ENCODE peak calls at places on chromosomes 13 and 19, in five cellular contexts. T, C, M, S and U are unnamed samples.

GRCh38 chr13:19910336-19911072 is 47.1 kb upstream of the ZMYM5 start:
- DNase-seq in M (no peak), T (no peak), S (no peak), C (peak), U (peak)

GRCh38 chr13:114167445-114167844 is 11.6 kb upstream of the CFAP97D2 start:
- DNase-seq in C (no peak), M (no peak), S (no peak), T (no peak), U (no peak)

GRCh38 chr19:35856546-35857149 is at the start of gene KIRREL2:
- DNase-seq in S (peak), T (peak), C (peak), M (no peak), U (no peak)

GRCh38 chr19:52992109-52993004 is 21.4 kb upstream of the ERVV-1 start:
- DNase-seq in M (no peak), T (peak), S (peak), C (no peak), U (no peak)

GRCh38 chr13:59677966-59678814 is 485.5 kb downstream of the DIAPH3 start:
- DNase-seq in M (no peak), T (no peak), C (no peak), S (no peak), U (peak)

GRCh38 chr13:105918842-105919741 is 616.4 kb downstream of the EFNB2 start:
- DNase-seq in M (no peak), C (peak), T (no peak), S (peak), U (peak)

GRCh38 chr13:42747399-42747873 is 33.9 kb upstream of the FAM216B start:
- DNase-seq in M (no peak), T (no peak), S (no peak), C (peak), U (peak)

GRCh38 chr19:18379803-18380747 is 5.9 kb upstream of the GDF15 start:
- DNase-seq in S (peak), T (no peak), C (peak), M (peak), U (peak)

GRCh38 chr19:2333027-2333806 is 4.7 kb downstream of the SPPL2B start:
- DNase-seq in S (no peak), C (no peak), M (no peak), T (no peak), U (no peak)

GRCh38 chr13:83450586-83450985 is 431.7 kb downstream of the SLITRK1 start:
- DNase-seq in T (no peak), C (no peak), M (no peak), S (no peak), U (no peak)

GRCh38 chr19:19064811-19065745 is 1.3 kb downstream of the SLC25A42 start:
- DNase-seq in S (peak), C (peak), T (no peak), M (peak), U (no peak)

GRCh38 chr13:26045123-26045522 is 6.7 kb downstream of the SHISA2 start:
- DNase-seq in S (no peak), C (no peak), M (no peak), T (no peak), U (no peak)

GRCh38 chr13:112193463-112194166 is 126.7 kb downstream of the SOX1 start:
- DNase-seq in C (no peak), S (no peak), T (no peak), M (no peak), U (no peak)

GRCh38 chr19:1977116-1977515 is 36.1 kb downstream of the CSNK1G2 start:
- DNase-seq in M (no peak), S (no peak), T (no peak), C (no peak), U (no peak)

GRCh38 chr13:61111529-61111928 is 304.1 kb downstream of the PCDH20 start:
- DNase-seq in T (no peak), S (no peak), M (no peak), C (no peak), U (no peak)

GRCh38 chr13:23608704-23609413 is 38.6 kb downstream of the TNFRSF19 start:
- DNase-seq in M (no peak), T (no peak), S (no peak), C (peak), U (peak)

GRCh38 chr13:38566023-38566422 is 120.9 kb upstream of the FREM2 start:
- DNase-seq in S (no peak), M (no peak), T (no peak), C (no peak), U (no peak)

GRCh38 chr13:21014139-21014665 is 47.2 kb downstream of the LATS2 start:
- DNase-seq in S (no peak), T (no peak), C (no peak), M (no peak), U (no peak)

GRCh38 chr13:98697833-98698232 is 54.6 kb downstream of the SLC15A1 start:
- DNase-seq in S (no peak), T (no peak), C (no peak), M (no peak), U (no peak)

GRCh38 chr13:74774252-74774651 is 640.0 kb upstream of the KLF12 start:
- DNase-seq in S (no peak), T (no peak), M (no peak), C (no peak), U (no peak)

GRCh38 chr13:111610077-111610476 is 289.6 kb downstream of the TEX29 start:
- DNase-seq in T (no peak), C (no peak), S (no peak), M (no peak), U (no peak)

GRCh38 chr13:35953537-35954206 is 177.5 kb downstream of the DCLK1 start:
- DNase-seq in M (peak), T (peak), C (peak), S (peak), U (peak)

GRCh38 chr19:3516675-3517207 is 10.6 kb downstream of the FZR1 start:
- DNase-seq in S (no peak), T (no peak), M (peak), C (peak), U (no peak)

GRCh38 chr13:37270206-37271001 is 164.9 kb upstream of the CSNK1A1L start:
- DNase-seq in S (no peak), C (no peak), T (no peak), M (no peak), U (no peak)

GRCh38 chr13:30119476-30119875 is 187.9 kb downstream of the KATNAL1 start:
- DNase-seq in M (no peak), S (no peak), C (no peak), T (no peak), U (peak)

DNA sequence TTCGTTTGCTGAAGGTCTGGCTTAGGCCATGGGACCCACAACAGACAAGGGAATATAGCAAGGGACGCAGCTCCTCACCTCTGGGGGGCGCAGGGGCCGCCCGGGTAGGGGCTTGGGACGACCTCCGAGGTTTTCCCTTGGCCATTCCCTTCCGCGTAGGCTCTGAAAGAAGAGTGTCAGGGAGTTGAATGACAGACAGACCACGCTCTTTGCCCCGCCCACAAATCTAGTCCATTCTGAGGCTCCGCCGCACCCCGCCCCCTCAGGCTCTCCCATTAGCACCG is 11.4 kb upstream of the ZNF414 start:
- DNase-seq in T (no peak), M (no peak), C (no peak), S (no peak), U (no peak)
- TF ChIP-seq CTCF in T (peak), M (no peak), C (no peak), S (peak), U (peak)

GRCh38 chr19:45468803-45469131 is 971 bp downstream of the FOSB start:
- DNase-seq in S (no peak), T (no peak), C (no peak), M (peak), U (no peak)

GRCh38 chr19:45470147-45471081 is 2.6 kb downstream of the FOSB start:
- DNase-seq in T (no peak), C (peak), M (no peak), S (no peak), U (peak)

GRCh38 chr19:45468159-45468651 is 409 bp downstream of the FOSB start:
- DNase-seq in M (no peak), C (peak), T (peak), S (peak), U (no peak)

GRCh38 chr19:45469835-45470146 is 2.0 kb downstream of the FOSB start:
- DNase-seq in S (no peak), C (no peak), T (no peak), M (peak), U (no peak)

DNA sequence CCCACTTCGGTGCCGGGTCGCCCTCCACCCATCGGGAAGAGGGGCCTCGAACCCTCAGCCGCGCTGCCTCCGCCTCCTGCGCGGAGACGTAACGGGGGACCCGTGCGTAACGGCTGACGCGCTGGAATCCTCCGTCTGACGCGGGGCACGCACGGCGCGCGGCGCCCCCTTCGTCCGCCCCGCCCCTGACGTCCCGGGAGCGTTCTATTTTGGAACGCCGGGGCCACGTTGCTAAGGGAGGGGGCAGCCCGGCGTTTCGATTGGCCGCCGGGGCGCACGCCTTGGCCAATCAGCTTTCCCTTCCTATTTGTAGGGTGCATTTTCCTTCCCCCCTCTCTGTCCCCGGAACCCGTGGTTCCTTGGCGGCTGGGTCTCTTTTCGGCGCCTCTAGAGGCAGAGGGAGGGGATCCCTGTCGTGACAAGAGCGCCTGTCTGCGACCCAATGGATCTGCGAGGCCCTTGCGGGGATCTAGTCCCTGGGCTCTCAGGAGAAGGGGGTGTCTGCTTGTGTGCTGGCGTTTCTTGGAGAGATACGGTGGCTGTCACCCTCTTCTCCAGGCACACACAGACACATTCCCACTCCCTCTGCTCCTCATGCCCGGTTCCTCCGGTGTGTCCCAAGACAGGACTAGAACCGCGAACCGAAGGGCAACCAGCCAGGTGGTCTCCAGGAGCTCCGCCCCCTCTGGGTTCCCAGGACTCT is 1.5 kb downstream of the FOSB start:
- DNase-seq in M (peak), T (peak), C (peak), S (peak), U (peak)
- TF ChIP-seq CTCF in M (no peak), T (no peak), C (no peak), S (no peak), U (peak)

DNA sequence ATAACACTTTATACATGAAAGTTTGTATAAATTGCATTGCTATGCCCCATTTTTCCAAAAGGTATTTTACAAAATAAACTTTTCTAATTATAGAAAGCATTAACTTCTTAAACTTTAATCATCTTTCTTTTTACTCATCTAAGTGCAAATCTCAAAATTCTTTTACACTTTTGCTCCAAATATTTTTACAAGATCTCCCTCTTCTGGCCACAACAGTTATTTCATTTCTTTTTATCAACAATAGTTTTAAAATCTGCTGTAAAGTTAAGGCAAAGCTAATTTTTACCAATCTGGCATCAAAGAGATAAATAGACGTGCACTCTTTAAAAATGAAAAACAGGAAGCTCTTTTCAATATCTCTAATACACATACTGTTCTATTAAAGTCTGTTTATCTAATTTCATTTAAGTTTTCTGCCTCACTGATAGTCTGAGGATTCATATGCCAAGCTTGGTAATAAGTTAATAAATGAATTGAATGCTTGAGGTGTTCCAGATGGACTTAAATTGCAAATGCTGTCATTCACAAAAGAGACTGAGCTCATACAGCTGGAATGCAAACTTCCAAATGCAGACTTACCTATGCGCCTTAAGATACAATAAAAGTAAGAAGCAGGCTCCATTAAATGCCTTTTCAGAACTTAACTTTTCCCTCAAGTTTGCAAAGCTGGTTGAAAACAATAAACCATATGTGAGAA is 583.0 kb upstream of the ATXN8OS start:
- DNase-seq in T (no peak), C (no peak), M (no peak), S (no peak), U (no peak)
- TF ChIP-seq CTCF in T (peak), C (no peak), M (no peak), S (peak), U (peak)

DNA sequence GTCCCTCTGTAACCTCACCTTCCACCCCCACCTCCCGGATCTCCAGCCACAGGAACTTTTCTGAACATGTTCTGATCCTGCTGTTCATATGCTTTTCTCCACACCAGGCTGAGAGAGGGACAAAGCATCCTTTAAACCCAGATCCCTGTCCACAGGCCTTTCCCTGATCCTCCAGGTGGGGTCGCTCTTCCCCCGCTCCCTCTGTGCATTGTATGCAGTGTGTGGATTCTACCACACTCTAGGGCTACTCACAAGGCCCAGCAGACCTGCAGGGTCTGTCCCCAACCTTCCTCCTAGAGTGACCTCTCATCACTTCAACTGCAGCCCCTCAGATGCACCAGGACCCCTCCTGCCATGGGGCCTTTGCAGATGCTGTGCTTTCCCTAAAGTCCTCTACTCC is 1200.6 kb downstream of the UQCRFS1 start:
- DNase-seq in T (no peak), S (peak), M (no peak), C (no peak), U (no peak)
- TF ChIP-seq CTCF in T (no peak), S (peak), M (no peak), C (no peak), U (no peak)

GRCh38 chr19:48169974-48170803 is at the start of the genes LIG1 and ZSWIM9:
- DNase-seq in C (peak), M (peak), T (peak), S (peak), U (peak)
- TF ChIP-seq CTCF in C (no peak), M (no peak), T (no peak), S (no peak), U (peak)